ENCODE peak calls at places on chromosomes 13 and 19, in four cellular contexts. T is heart right ventricle, U is thoracic aorta, W is fibroblast of pulmonary artery. Z is an unnamed sample.

GRCh38 chr19:30049844-30050667 is 108.0 kb downstream of the URI1 start:
- DNase-seq in T (no peak), U (no peak), W (no peak), Z (no peak)

GRCh38 chr19:12828494-12828893 is 5.9 kb downstream of the RTBDN start:
- DNase-seq in T (no peak), U (no peak), W (peak), Z (no peak)

GRCh38 chr13:61954092-61954491 is 538.4 kb upstream of the PCDH20 start:
- DNase-seq in T (no peak), U (no peak), W (peak), Z (no peak)

GRCh38 chr19:36488816-36489138 is 584 bp downstream of the ZNF566 start:
- DNase-seq in T (peak), U (no peak), W (no peak), Z (peak)

GRCh38 chr13:43422061-43422460 is 364.7 kb downstream of the ENOX1 start:
- DNase-seq in T (no peak), U (no peak), W (no peak), Z (no peak)

GRCh38 chr13:111296417-111296816 is 24.0 kb upstream of the TEX29 start:
- DNase-seq in T (no peak), U (no peak), W (no peak), Z (no peak)

GRCh38 chr19:27774827-27775226 is 1438.1 kb downstream of the UQCRFS1 start:
- DNase-seq in T (no peak), U (no peak), W (no peak), Z (no peak)

GRCh38 chr13:39951301-39951700 is 295.8 kb downstream of the COG6 start:
- DNase-seq in T (no peak), U (no peak), W (no peak), Z (no peak)

GRCh38 chr19:5145521-5146511 is 176.9 kb downstream of the KDM4B start:
- DNase-seq in T (no peak), U (no peak), W (no peak), Z (peak)

GRCh38 chr13:103469771-103470170 is 403.6 kb upstream of the SLC10A2 start:
- DNase-seq in T (no peak), U (no peak), W (no peak), Z (no peak)

GRCh38 chr19:41595258-41595889 is 19.4 kb downstream of the CEACAM21 start:
- DNase-seq in T (peak), U (no peak), W (peak), Z (no peak)

GRCh38 chr13:112582305-112582704 is 5.6 kb downstream of the TUBGCP3 start:
- DNase-seq in T (no peak), U (no peak), W (no peak), Z (no peak)

GRCh38 chr19:56983804-56984203 is 136.0 kb upstream of the USP29 start:
- DNase-seq in T (no peak), U (no peak), W (no peak), Z (no peak)

GRCh38 chr19:7921302-7921954 is 1.3 kb downstream of the SNAPC2 start:
- DNase-seq in T (no peak), U (no peak), W (no peak), Z (no peak)

GRCh38 chr13:91863699-91864098 is 465.3 kb downstream of the GPC5 start:
- DNase-seq in T (no peak), U (no peak), W (no peak), Z (no peak)

GRCh38 chr13:57739791-57740190 is 108.2 kb downstream of the PCDH17 start:
- DNase-seq in T (no peak), U (no peak), W (peak), Z (no peak)

GRCh38 chr19:23527797-23528196 is 132.5 kb upstream of the ZNF91 start:
- DNase-seq in T (no peak), U (no peak), W (no peak), Z (no peak)

GRCh38 chr19:19751846-19752245 is 18.9 kb upstream of the ZNF14 start:
- DNase-seq in T (no peak), U (no peak), W (no peak), Z (no peak)

GRCh38 chr19:7789447-7789846 is 26.4 kb downstream of the CLEC4M start:
- DNase-seq in T (no peak), U (no peak), W (no peak), Z (no peak)

GRCh38 chr13:76717092-76717491 is 169.1 kb downstream of the KCTD12 start:
- DNase-seq in T (no peak), U (no peak), W (no peak), Z (no peak)

GRCh38 chr19:318509-318774 is 26.2 kb downstream of the MIER2 start:
- DNase-seq in T (no peak), U (no peak), W (no peak), Z (no peak)

GRCh38 chr19:313169-313987 is 22.2 kb upstream of the PLPP2 start:
- DNase-seq in T (peak), U (no peak), W (no peak), Z (no peak)

GRCh38 chr19:315811-316210 is 24.6 kb upstream of the PLPP2 start:
- DNase-seq in T (no peak), U (no peak), W (no peak), Z (no peak)

GRCh38 chr19:313988-314815 is 23.0 kb upstream of the PLPP2 start:
- DNase-seq in T (no peak), U (no peak), W (no peak), Z (no peak)

GRCh38 chr19:317710-318508 is 26.7 kb downstream of the MIER2 start:
- DNase-seq in T (no peak), U (no peak), W (no peak), Z (peak)
- TF ChIP-seq CTCF in T (no peak), U (no peak), W (no peak), Z (no peak)

GRCh38 chr19:31459430-31459829 is 110.2 kb upstream of the TSHZ3 start:
- DNase-seq in T (no peak), U (no peak), W (no peak), Z (no peak)

GRCh38 chr19:31461814-31462539 is 112.7 kb upstream of the TSHZ3 start:
- DNase-seq in T (no peak), U (no peak), W (peak), Z (no peak)
- TF ChIP-seq CTCF in T (no peak), U (no peak), W (peak), Z (no peak)

GRCh38 chr19:3798137-3798536 is 12.0 kb upstream of the MATK start:
- DNase-seq in T (no peak), U (no peak), W (no peak), Z (no peak)

GRCh38 chr19:3804429-3804828 is 18.2 kb upstream of the MATK start:
- DNase-seq in T (no peak), U (no peak), W (no peak), Z (no peak)

GRCh38 chr19:3803986-3804385 is 17.8 kb upstream of the MATK start:
- DNase-seq in T (no peak), U (no peak), W (no peak), Z (no peak)

GRCh38 chr19:3803114-3803888 is 17.1 kb upstream of the MATK start:
- DNase-seq in T (no peak), U (no peak), W (no peak), Z (no peak)

GRCh38 chr19:3801412-3802096 is 15.4 kb upstream of the MATK start:
- DNase-seq in T (peak), U (no peak), W (no peak), Z (no peak)
- TF ChIP-seq CTCF in T (no peak), U (no peak), W (peak), Z (no peak)

GRCh38 chr13:55566334-55566733 is 1574.4 kb upstream of the PRR20A start:
- DNase-seq in T (no peak), U (no peak), W (no peak), Z (no peak)
- TF ChIP-seq CTCF in T (no peak), U (no peak), W (no peak), Z (no peak)

DNA sequence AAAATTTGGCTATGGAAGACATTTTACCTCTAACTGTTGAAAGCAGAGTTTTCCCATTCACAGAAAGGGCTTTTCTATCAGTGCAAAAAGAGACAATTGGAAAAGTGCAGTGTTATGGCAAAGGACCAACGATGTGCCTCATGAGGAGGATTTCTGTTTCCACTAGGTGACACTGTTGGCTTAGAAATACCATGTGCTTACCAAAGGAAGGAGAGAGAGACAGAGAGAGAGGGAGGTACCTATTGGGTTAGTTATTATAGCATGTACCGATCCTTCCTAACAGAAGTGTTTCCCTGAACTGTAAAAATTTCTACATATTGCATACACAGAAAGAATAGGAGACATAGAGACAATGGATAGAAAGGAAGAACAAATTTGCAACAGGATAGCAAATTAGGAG is 23.9 kb upstream of the PSG4 start:
- DNase-seq in T (no peak), U (no peak), W (peak), Z (no peak)
- TF ChIP-seq CTCF in T (peak), U (no peak), W (no peak), Z (no peak)

GRCh38 chr13:106533101-106533939 is 2.1 kb downstream of the EFNB2 start:
- DNase-seq in T (peak), U (no peak), W (peak), Z (peak)
- TF ChIP-seq CTCF in T (peak), U (peak), W (peak), Z (peak)

GRCh38 chr19:1401138-1401888 is at the start of gene GAMT:
- DNase-seq in T (no peak), U (no peak), W (peak), Z (no peak)
- TF ChIP-seq CTCF in T (peak), U (peak), W (no peak), Z (peak)

DNA sequence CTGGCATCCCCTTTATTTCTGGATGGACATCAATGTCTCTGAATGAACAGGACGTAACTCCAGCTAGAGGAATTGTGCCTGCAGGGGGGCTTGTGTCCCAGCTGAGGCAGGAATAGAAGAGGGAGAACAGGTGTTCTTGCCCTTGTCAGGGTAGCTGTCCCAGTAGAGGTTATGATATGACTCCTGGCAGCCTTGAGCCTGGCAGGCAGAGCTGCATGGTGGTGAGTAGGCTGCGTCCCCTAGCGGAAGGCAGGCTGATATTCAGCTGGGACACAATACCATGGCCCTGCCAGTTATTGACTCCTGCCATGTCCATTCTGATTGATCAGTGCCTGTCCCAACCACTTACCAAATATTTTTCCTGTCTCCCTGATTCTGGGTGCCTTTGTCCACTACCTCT is 197.2 kb downstream of the RAP2A start:
- DNase-seq in T (no peak), U (no peak), W (no peak), Z (no peak)
- TF ChIP-seq CTCF in T (no peak), U (no peak), W (no peak), Z (no peak)

GRCh38 chr19:1768248-1768647 is 14.9 kb downstream of the ONECUT3 start:
- DNase-seq in T (no peak), U (no peak), W (no peak), Z (no peak)
- TF ChIP-seq CTCF in T (no peak), U (no peak), W (peak), Z (no peak)

DNA sequence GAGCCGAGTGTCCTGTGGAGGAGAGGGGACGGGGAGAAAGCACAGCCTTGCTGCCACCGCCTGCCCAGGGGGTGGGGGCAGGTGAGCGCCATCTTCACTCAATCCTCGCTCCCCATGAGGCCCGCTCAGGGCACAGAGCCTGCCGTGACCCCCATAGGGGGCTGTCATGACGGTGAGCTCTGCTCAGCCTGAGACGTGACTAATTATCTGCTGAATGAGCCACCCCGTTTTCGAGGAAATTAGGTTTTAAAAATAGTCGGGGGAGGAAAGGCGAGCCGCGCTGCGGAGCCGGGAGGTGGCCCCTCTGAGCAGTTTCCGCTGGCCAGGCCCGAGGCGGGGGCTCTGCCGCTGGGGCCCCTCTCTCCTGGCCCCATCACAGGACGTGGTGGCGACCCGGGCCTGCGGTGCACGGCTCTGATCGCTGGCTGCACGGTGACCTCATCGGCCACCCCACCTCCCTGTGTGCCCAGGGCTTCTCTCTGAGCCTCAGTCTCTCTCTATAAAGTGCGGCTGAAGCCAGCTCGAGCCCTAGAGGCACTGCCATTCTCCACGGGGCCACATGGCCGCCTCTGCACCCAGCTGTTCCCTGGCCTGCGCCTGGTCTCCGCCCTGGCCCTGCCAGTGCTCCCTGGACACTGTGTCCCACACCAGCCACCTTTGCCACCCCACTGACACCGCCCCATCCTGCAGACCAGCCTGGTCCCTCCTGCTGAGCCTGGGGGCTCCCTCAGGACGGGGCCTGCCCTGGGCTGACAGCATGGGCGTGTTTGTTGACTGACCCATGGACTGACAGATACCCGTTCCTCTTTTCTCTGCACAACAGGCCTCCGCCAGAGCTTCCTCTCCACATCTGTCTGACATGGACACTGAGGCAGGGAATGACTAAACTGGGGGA is 28.3 kb downstream of the PIP5K1C start:
- DNase-seq in T (no peak), U (no peak), W (peak), Z (no peak)
- TF ChIP-seq CTCF in T (no peak), U (no peak), W (peak), Z (no peak)

Z was measured in tibial artery.